ENCODE peak calls at places on chromosomes 13 and 19, in four cellular contexts. T is left ventricle myocardium superior, B is COLO829, V is WERI-Rb-1. C is an unnamed sample.

GRCh38 chr13:30713133-30713532 is 22.2 kb upstream of the ALOX5AP start:
- DNase-seq in T (no peak), B (no peak), V (no peak), C (peak; percentile 41)

GRCh38 chr13:51006067-51006800 is 96.6 kb downstream of the RNASEH2B start:
- DNase-seq in B (no peak), T (no peak), V (no peak), C (no peak)

GRCh38 chr19:41324921-41325639 is 15.1 kb downstream of the CCDC97 start:
- DNase-seq in T (peak; percentile 85), V (peak; percentile 66), B (no peak), C (peak; percentile 84)

GRCh38 chr13:91381371-91381770 is 17.1 kb upstream of the GPC5 start:
- DNase-seq in B (no peak), T (no peak), V (peak; percentile 54), C (no peak)

GRCh38 chr19:934865-935422 is 9.1 kb downstream of the ARID3A start:
- DNase-seq in V (no peak), B (no peak), T (peak; percentile 93), C (peak; percentile 53)

GRCh38 chr19:39156230-39156890 is 30.8 kb downstream of the PAK4 start:
- DNase-seq in B (no peak), V (no peak), T (no peak), C (no peak)

GRCh38 chr13:106851251-106851650 is 283.3 kb upstream of the ARGLU1 start:
- DNase-seq in B (no peak), V (no peak), T (no peak), C (no peak)

GRCh38 chr19:17794731-17795494 is at the start of gene B3GNT3:
- DNase-seq in V (no peak), T (peak; percentile 47), B (no peak), C (no peak)

GRCh38 chr13:90287521-90287920 is 1060.0 kb upstream of the MIR17HG start:
- DNase-seq in T (no peak), V (no peak), B (no peak), C (no peak)

GRCh38 chr19:16880884-16881554 is 7.8 kb upstream of the F2RL3 start:
- DNase-seq in T (no peak), B (no peak), V (no peak), C (no peak)

GRCh38 chr13:38804061-38804460 is 117.2 kb downstream of the FREM2 start:
- DNase-seq in B (no peak), T (no peak), V (no peak), C (no peak)

GRCh38 chr13:111283457-111283856 is 37.0 kb upstream of the TEX29 start:
- DNase-seq in V (no peak), T (no peak), B (no peak), C (no peak)

GRCh38 chr19:7265963-7266362 is 28.3 kb downstream of the INSR start:
- DNase-seq in V (no peak), T (no peak), B (no peak), C (no peak)

GRCh38 chr19:991174-991931 is 7.2 kb downstream of the WDR18 start:
- DNase-seq in T (no peak), B (peak; percentile 54), V (peak; percentile 87), C (peak; percentile 44)

GRCh38 chr13:77832339-77833100 is 86.1 kb downstream of the EDNRB start:
- DNase-seq in B (no peak), T (no peak), V (no peak), C (no peak)

GRCh38 chr19:15379996-15380647 is 535 bp upstream of the AKAP8 start:
- DNase-seq in B (peak; percentile 2), T (no peak), V (peak; percentile 89), C (no peak)

GRCh38 chr19:10895920-10896319 is 24.6 kb downstream of the CARM1 start:
- DNase-seq in V (no peak), T (no peak), B (no peak), C (no peak)

GRCh38 chr19:3196064-3196932 is 10.6 kb downstream of the NCLN start:
- DNase-seq in B (no peak), T (no peak), V (no peak), C (no peak)

GRCh38 chr13:21567714-21568113 is 36.3 kb downstream of the MICU2 start:
- DNase-seq in B (no peak), V (no peak), T (no peak), C (no peak)

GRCh38 chr19:51586103-51586728 is 15.1 kb downstream of the ZNF175 start:
- DNase-seq in T (no peak), V (no peak), B (no peak), C (no peak)

GRCh38 chr13:36736119-36736726 is 62.4 kb downstream of the SERTM1 start:
- DNase-seq in V (peak; percentile 32), T (no peak), B (peak; percentile 60), C (peak; percentile 19)

GRCh38 chr13:87129602-87130300 is 541.4 kb upstream of the SLITRK5 start:
- DNase-seq in V (no peak), T (no peak), B (no peak), C (no peak)

GRCh38 chr13:35672611-35673010 is 196.1 kb upstream of the MAB21L1 start:
- DNase-seq in T (no peak), B (no peak), V (peak; percentile 70), C (no peak)

GRCh38 chr19:7226749-7227148 is 67.5 kb downstream of the INSR start:
- DNase-seq in B (no peak), V (no peak), T (no peak), C (no peak)

GRCh38 chr19:45049073-45049736 is 10.4 kb downstream of the CLASRP start:
- DNase-seq in T (peak; percentile 66), V (no peak), B (no peak), C (no peak)

GRCh38 chr13:85698236-85698635 is 101.0 kb downstream of the SLITRK6 start:
- DNase-seq in T (no peak), B (no peak), V (no peak), C (no peak)

GRCh38 chr19:19628499-19629134 is 597 bp upstream of the LPAR2 start:
- DNase-seq in T (no peak), V (no peak), B (no peak), C (peak; percentile 31)

GRCh38 chr13:94886191-94886590 is 173.8 kb upstream of the SOX21 start:
- DNase-seq in B (no peak), T (no peak), V (no peak), C (no peak)

GRCh38 chr19:28705008-28705407 is 507.9 kb downstream of the UQCRFS1 start:
- DNase-seq in B (peak; percentile 88), V (no peak), T (no peak), C (no peak)

GRCh38 chr13:41548031-41548430 is 90.7 kb downstream of the RGCC start:
- DNase-seq in B (no peak), T (no peak), V (no peak), C (no peak)

GRCh38 chr13:33145667-33146066 is 129.4 kb downstream of the KL start:
- DNase-seq in B (no peak), T (peak; percentile 35), V (no peak), C (no peak)